ENCODE peak calls at places on chromosomes 12 and 14, in five cellular contexts. One of them, this sample, is unnamed.

GRCh38 chr14:64704743-64705405 is 650 bp downstream of the PLEKHG3 start:
- DNase-seq in activated T-cell treated with anti-CD3 and anti-CD28 coated beads, Interleukin-2, amount 50 U/mL, for 72 hours: peak; percentile 27
- DNase-seq in SW 1271: no peak
- DNase-seq in naive thymus-derived CD4-positive, alpha-beta T cell: no peak
- DNase-seq in stimulated activated CD4-positive, alpha-beta T cell treated with anti-CD3 and anti-CD28 coated beads, Interleukin-15, amount 100 ng/mL, for 48 hours: no peak
- DNase-seq in this sample: no peak

GRCh38 chr12:43653917-43654316 is 101.9 kb upstream of the ADAMTS20 start:
- DNase-seq in activated T-cell treated with anti-CD3 and anti-CD28 coated beads, Interleukin-2, amount 50 U/mL, for 72 hours: no peak
- DNase-seq in SW 1271: no peak
- DNase-seq in naive thymus-derived CD4-positive, alpha-beta T cell: no peak
- DNase-seq in stimulated activated CD4-positive, alpha-beta T cell treated with anti-CD3 and anti-CD28 coated beads, Interleukin-15, amount 100 ng/mL, for 48 hours: no peak
- DNase-seq in this sample: no peak

GRCh38 chr12:124523071-124523470 is 44.3 kb downstream of the NCOR2 start:
- DNase-seq in activated T-cell treated with anti-CD3 and anti-CD28 coated beads, Interleukin-2, amount 50 U/mL, for 72 hours: no peak
- DNase-seq in SW 1271: no peak
- DNase-seq in naive thymus-derived CD4-positive, alpha-beta T cell: no peak
- DNase-seq in stimulated activated CD4-positive, alpha-beta T cell treated with anti-CD3 and anti-CD28 coated beads, Interleukin-15, amount 100 ng/mL, for 48 hours: no peak
- DNase-seq in this sample: peak; percentile 47

GRCh38 chr12:89349814-89350213 is 2.5 kb downstream of the DUSP6 start:
- DNase-seq in activated T-cell treated with anti-CD3 and anti-CD28 coated beads, Interleukin-2, amount 50 U/mL, for 72 hours: no peak
- DNase-seq in SW 1271: peak; percentile 64
- DNase-seq in naive thymus-derived CD4-positive, alpha-beta T cell: no peak
- DNase-seq in stimulated activated CD4-positive, alpha-beta T cell treated with anti-CD3 and anti-CD28 coated beads, Interleukin-15, amount 100 ng/mL, for 48 hours: no peak
- DNase-seq in this sample: peak; percentile 78

GRCh38 chr14:79370969-79371368 is 840.3 kb downstream of the DIO2 start:
- DNase-seq in activated T-cell treated with anti-CD3 and anti-CD28 coated beads, Interleukin-2, amount 50 U/mL, for 72 hours: no peak
- DNase-seq in SW 1271: no peak
- DNase-seq in naive thymus-derived CD4-positive, alpha-beta T cell: no peak
- DNase-seq in stimulated activated CD4-positive, alpha-beta T cell treated with anti-CD3 and anti-CD28 coated beads, Interleukin-15, amount 100 ng/mL, for 48 hours: no peak
- DNase-seq in this sample: no peak

GRCh38 chr14:84477996-84478395 is 1051.9 kb upstream of the FLRT2 start:
- DNase-seq in activated T-cell treated with anti-CD3 and anti-CD28 coated beads, Interleukin-2, amount 50 U/mL, for 72 hours: no peak
- DNase-seq in SW 1271: no peak
- DNase-seq in naive thymus-derived CD4-positive, alpha-beta T cell: no peak
- DNase-seq in stimulated activated CD4-positive, alpha-beta T cell treated with anti-CD3 and anti-CD28 coated beads, Interleukin-15, amount 100 ng/mL, for 48 hours: no peak
- DNase-seq in this sample: no peak

GRCh38 chr14:101007004-101007614 is 103.6 kb upstream of the RTL1 start:
- DNase-seq in activated T-cell treated with anti-CD3 and anti-CD28 coated beads, Interleukin-2, amount 50 U/mL, for 72 hours: no peak
- DNase-seq in SW 1271: no peak
- DNase-seq in naive thymus-derived CD4-positive, alpha-beta T cell: no peak
- DNase-seq in stimulated activated CD4-positive, alpha-beta T cell treated with anti-CD3 and anti-CD28 coated beads, Interleukin-15, amount 100 ng/mL, for 48 hours: no peak
- DNase-seq in this sample: no peak

GRCh38 chr12:76915381-76916169 is 36.8 kb upstream of the CSRP2 start:
- DNase-seq in activated T-cell treated with anti-CD3 and anti-CD28 coated beads, Interleukin-2, amount 50 U/mL, for 72 hours: no peak
- DNase-seq in SW 1271: no peak
- DNase-seq in naive thymus-derived CD4-positive, alpha-beta T cell: no peak
- DNase-seq in stimulated activated CD4-positive, alpha-beta T cell treated with anti-CD3 and anti-CD28 coated beads, Interleukin-15, amount 100 ng/mL, for 48 hours: no peak
- DNase-seq in this sample: no peak

This sample was measured in RPMI7951.